ENCODE peak calls at places on chromosomes 4 and X, in ten cellular contexts. T is BJ, E is cardiac muscle cell, C is choroid plexus epithelial cell, K is right atrium auricular region, B is epithelial cell of esophagus, U is HCT116, S is fibroblast of mammary gland, Y is fibroblast of the aortic adventitia, V is AG09319. R is an unnamed sample.

GRCh38 chrX:141733371-141733770 is 34.8 kb upstream of the SPANXD start:
- DNase-seq in E (no peak), Y (peak), K (no peak), T (no peak), V (no peak), C (peak), B (no peak), S (peak), U (no peak), R (no peak)

GRCh38 chr4:53696956-53697685 is 105.8 kb upstream of the LNX1 start:
- DNase-seq in B (no peak), K (no peak), S (no peak), C (no peak), T (no peak), U (no peak), V (no peak), Y (peak), E (peak), R (no peak)

GRCh38 chrX:46254623-46255022 is 290.6 kb downstream of the ZNF674 start:
- DNase-seq in Y (peak), K (no peak), B (no peak), V (no peak), C (peak), U (no peak), S (no peak), T (no peak), E (peak), R (no peak)

GRCh38 chrX:137651647-137652046 is 85.7 kb downstream of the ZIC3 start:
- DNase-seq in T (no peak), K (no peak), Y (no peak), C (no peak), S (no peak), V (no peak), E (no peak), B (no peak), U (no peak), R (no peak)

GRCh38 chrX:144566592-144566991 is 680.7 kb upstream of the SPANXN1 start:
- DNase-seq in S (no peak), Y (no peak), K (no peak), C (no peak), U (no peak), E (no peak), V (no peak), T (no peak), B (no peak), R (no peak)

GRCh38 chr4:176448761-176449160 is 129.0 kb downstream of the SPCS3 start:
- DNase-seq in U (no peak), Y (no peak), B (peak), C (no peak), T (no peak), S (no peak), K (no peak), V (no peak), E (no peak), R (no peak)

GRCh38 chrX:134512566-134512965 is 52.6 kb downstream of the HPRT1 start:
- DNase-seq in E (peak), V (no peak), C (peak), U (peak), K (no peak), T (peak), Y (peak), B (peak), S (peak), R (peak)

GRCh38 chrX:118507766-118508165 is 12.2 kb downstream of the DOCK11 start:
- DNase-seq in C (no peak), Y (no peak), S (peak), U (no peak), B (peak), E (no peak), K (no peak), T (no peak), V (no peak), R (no peak)

GRCh38 chrX:69551421-69552009 is 47.4 kb downstream of the NALF2 start:
- DNase-seq in E (peak), S (no peak), B (no peak), U (no peak), Y (no peak), K (no peak), T (no peak), V (no peak), C (no peak), R (no peak)

GRCh38 chr4:21726255-21726815 is 222.2 kb downstream of the KCNIP4 start:
- DNase-seq in B (no peak), V (no peak), K (no peak), Y (peak), U (no peak), E (peak), T (peak), S (peak), C (peak), R (no peak)

GRCh38 chr4:21765810-21766407 is 182.7 kb downstream of the KCNIP4 start:
- DNase-seq in Y (peak), S (peak), U (peak), T (no peak), K (no peak), E (peak), C (peak), V (no peak), B (peak), R (peak)

GRCh38 chr4:1673671-1674070 is 10.4 kb downstream of the FAM53A start:
- DNase-seq in S (no peak), Y (no peak), U (no peak), T (no peak), V (no peak), C (no peak), B (no peak), E (no peak), K (no peak), R (no peak)

GRCh38 chrX:72078411-72078810 is 53.3 kb downstream of the RTL5 start:
- DNase-seq in V (no peak), E (no peak), K (no peak), S (no peak), Y (no peak), C (no peak), B (no peak), U (no peak), T (no peak), R (no peak)

GRCh38 chr4:8831221-8832129 is 40.2 kb downstream of the HMX1 start:
- DNase-seq in T (no peak), K (peak), C (no peak), V (no peak), B (no peak), E (no peak), Y (no peak), S (no peak), U (no peak), R (no peak)

GRCh38 chr4:65561164-65561563 is 109.1 kb downstream of the EPHA5 start:
- DNase-seq in V (no peak), Y (no peak), E (no peak), C (no peak), T (no peak), K (no peak), B (no peak), U (no peak), S (no peak), R (no peak)

GRCh38 chr4:75028196-75028854 is 95.4 kb downstream of the PARM1 start:
- DNase-seq in C (no peak), T (no peak), E (no peak), Y (no peak), B (peak), V (no peak), S (no peak), K (no peak), U (no peak), R (no peak)

GRCh38 chrX:106649523-106650428 is 38.0 kb downstream of the RADX start:
- DNase-seq in C (no peak), V (no peak), U (no peak), B (no peak), Y (no peak), E (no peak), K (no peak), T (no peak), S (no peak), R (no peak)

GRCh38 chr4:4880492-4880891 is 21.0 kb downstream of the MSX1 start:
- DNase-seq in E (no peak), C (peak), V (no peak), S (no peak), U (no peak), T (no peak), B (peak), Y (no peak), K (no peak), R (no peak)

GRCh38 chr4:184382189-184382846 is 92.0 kb downstream of the IRF2 start:
- DNase-seq in B (no peak), U (no peak), C (no peak), Y (no peak), T (no peak), S (no peak), E (no peak), K (no peak), V (no peak), R (no peak)

GRCh38 chr4:54234497-54235205 is 5.6 kb downstream of the PDGFRA start:
- DNase-seq in K (no peak), V (no peak), S (no peak), U (no peak), B (no peak), E (no peak), C (peak), T (no peak), Y (peak), R (no peak)

GRCh38 chr4:179116011-179116410 is 1673.8 kb upstream of the AGA start:
- DNase-seq in V (no peak), T (no peak), S (no peak), U (no peak), E (no peak), B (no peak), C (no peak), K (no peak), Y (no peak), R (no peak)

GRCh38 chr4:5192678-5193077 is 141.4 kb downstream of the STK32B start:
- DNase-seq in E (no peak), B (no peak), K (no peak), U (no peak), V (no peak), T (no peak), C (no peak), Y (no peak), S (no peak), R (no peak)

GRCh38 chr4:95165926-95166524 is 382.7 kb downstream of the UNC5C start:
- DNase-seq in K (no peak), E (peak), V (peak), U (peak), S (peak), T (no peak), B (peak), C (peak), Y (peak), R (peak)

GRCh38 chr4:80732010-80732409 is 298.5 kb upstream of the BMP3 start:
- DNase-seq in E (peak), T (no peak), V (no peak), K (no peak), C (peak), S (peak), B (peak), U (no peak), Y (peak), R (no peak)

GRCh38 chrX:118338930-118339329 is 7.0 kb upstream of the WDR44 start:
- DNase-seq in S (no peak), Y (no peak), U (no peak), C (no peak), E (no peak), B (no peak), T (no peak), V (no peak), K (no peak), R (no peak)

GRCh38 chr4:129468624-129469023 is 372.7 kb downstream of the C4orf33 start:
- DNase-seq in B (no peak), V (no peak), C (no peak), Y (no peak), E (no peak), K (no peak), U (no peak), T (no peak), S (no peak), R (no peak)

GRCh38 chr4:65063601-65064000 is 606.7 kb downstream of the EPHA5 start:
- DNase-seq in B (no peak), E (no peak), V (no peak), S (no peak), K (no peak), C (no peak), Y (no peak), T (no peak), U (no peak), R (no peak)

GRCh38 chrX:149903889-149904748 is 23.1 kb downstream of the MAGEA8 start:
- DNase-seq in T (no peak), Y (peak), K (no peak), S (peak), U (no peak), E (peak), C (peak), B (peak), V (no peak), R (no peak)

GRCh38 chr4:161189286-161190134 is 974.3 kb downstream of the FSTL5 start:
- DNase-seq in T (no peak), S (no peak), V (no peak), U (no peak), Y (no peak), E (no peak), K (no peak), C (peak), B (peak), R (no peak)

GRCh38 chr4:174038481-174038880 is 245.0 kb downstream of the FBXO8 start:
- DNase-seq in K (no peak), C (no peak), E (no peak), B (no peak), Y (no peak), V (no peak), S (no peak), U (no peak), T (no peak), R (no peak)

GRCh38 chr4:161404346-161405110 is 759.3 kb downstream of the FSTL5 start:
- DNase-seq in S (no peak), K (no peak), V (no peak), T (no peak), B (no peak), C (peak), U (no peak), E (no peak), Y (no peak), R (no peak)

GRCh38 chr4:2991243-2991642 is 27.9 kb downstream of the GRK4 start:
- DNase-seq in S (no peak), C (no peak), K (no peak), E (no peak), B (peak), U (no peak), T (no peak), Y (no peak), V (no peak), R (no peak)

GRCh38 chr4:38356686-38357085 is 307.3 kb upstream of the KLF3 start:
- DNase-seq in Y (no peak), E (no peak), B (no peak), K (no peak), S (no peak), C (no peak), V (no peak), U (no peak), T (no peak), R (no peak)

GRCh38 chr4:146329042-146329716 is 114.8 kb downstream of the REELD1 start:
- DNase-seq in E (peak), U (no peak), Y (peak), B (peak), C (peak), S (peak), V (peak), K (no peak), T (peak), R (no peak)

GRCh38 chr4:146458594-146458993 is 63.1 kb downstream of the SLC10A7 start:
- DNase-seq in E (no peak), Y (peak), T (no peak), K (no peak), V (no peak), B (no peak), U (no peak), C (no peak), S (no peak), R (no peak)

GRCh38 chr4:127783026-127783769 is 1.1 kb downstream of the HSPA4L start:
- DNase-seq in K (peak), Y (peak), T (no peak), B (peak), S (peak), V (peak), C (peak), E (peak), U (peak), R (peak)

GRCh38 chr4:174111350-174111888 is 172.0 kb downstream of the FBXO8 start:
- DNase-seq in E (no peak), S (no peak), K (no peak), C (no peak), U (no peak), Y (no peak), B (no peak), V (no peak), T (no peak), R (no peak)

GRCh38 chrX:115142057-115142456 is 47.2 kb upstream of the RBMXL3 start:
- DNase-seq in B (no peak), K (no peak), U (no peak), T (no peak), S (no peak), V (no peak), Y (no peak), E (no peak), C (no peak), R (no peak)

GRCh38 chrX:115147220-115147619 is 42.0 kb upstream of the RBMXL3 start:
- DNase-seq in V (no peak), C (peak), U (peak), T (no peak), Y (peak), S (peak), E (peak), B (peak), K (no peak), R (no peak)
- TF ChIP-seq CTCF in V (peak), C (peak), U (peak), T (peak), Y (peak), S (peak), E (peak), B (peak), K (peak), R (peak)

GRCh38 chr4:18388029-18388428 is 366.5 kb upstream of the LCORL start:
- DNase-seq in Y (no peak), S (no peak), U (no peak), V (no peak), B (no peak), C (no peak), K (no peak), T (no peak), E (no peak), R (no peak)
- TF ChIP-seq CTCF in Y (no peak), S (no peak), U (no peak), V (no peak), B (no peak), C (no peak), K (no peak), T (no peak), E (no peak), R (no peak)

DNA sequence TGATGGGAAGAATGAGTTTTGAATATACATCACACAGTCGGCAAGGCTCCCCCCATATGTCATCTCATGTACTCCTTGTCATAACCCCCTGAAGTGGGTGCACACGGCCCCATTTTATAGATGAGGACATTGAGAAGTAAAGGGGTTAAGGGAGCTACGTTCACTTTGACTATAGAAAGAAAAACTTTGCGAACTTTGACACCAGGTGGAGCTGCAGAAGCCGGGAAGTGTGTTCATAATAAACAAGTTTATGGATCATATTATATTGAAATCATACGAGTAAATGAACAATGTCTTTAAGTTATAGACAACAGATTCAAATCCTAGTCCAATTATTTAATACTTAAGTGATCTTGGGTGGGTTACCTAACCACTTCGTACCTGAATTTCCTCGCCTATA is 203.8 kb upstream of the PITX2 start:
- DNase-seq in V (no peak), Y (no peak), U (no peak), K (no peak), S (no peak), B (no peak), C (no peak), T (no peak), E (no peak), R (no peak)
- TF ChIP-seq CTCF in V (no peak), Y (no peak), U (no peak), K (no peak), S (no peak), B (no peak), C (no peak), T (no peak), E (no peak), R (no peak)

GRCh38 chrX:56563231-56564116 is at the start of gene UBQLN2:
- DNase-seq in S (peak), B (peak), T (no peak), C (peak), Y (peak), V (peak), E (peak), K (peak), U (peak), R (peak)
- TF ChIP-seq CTCF in S (peak), B (peak), T (peak), C (peak), Y (peak), V (peak), E (peak), K (no peak), U (no peak), R (no peak)

GRCh38 chr4:112099701-112100289 is 45.5 kb upstream of the FAM241A start:
- DNase-seq in U (peak), E (peak), V (no peak), C (peak), Y (peak), T (no peak), B (peak), S (peak), K (no peak), R (no peak)
- TF ChIP-seq CTCF in U (peak), E (peak), V (peak), C (peak), Y (peak), T (peak), B (peak), S (peak), K (peak), R (no peak)

GRCh38 chrX:108304210-108304609 is 134.0 kb downstream of the COL4A6 start:
- DNase-seq in S (peak), C (peak), B (no peak), T (no peak), U (no peak), V (no peak), Y (peak), K (no peak), E (peak), R (peak)
- TF ChIP-seq CTCF in S (peak), C (peak), B (peak), T (no peak), U (peak), V (peak), Y (peak), K (no peak), E (peak), R (peak)

GRCh38 chrX:19019996-19020395 is 36.1 kb upstream of the PHKA2 start:
- DNase-seq in K (no peak), E (no peak), Y (no peak), T (no peak), C (peak), S (no peak), U (no peak), V (no peak), B (no peak), R (no peak)

DNA sequence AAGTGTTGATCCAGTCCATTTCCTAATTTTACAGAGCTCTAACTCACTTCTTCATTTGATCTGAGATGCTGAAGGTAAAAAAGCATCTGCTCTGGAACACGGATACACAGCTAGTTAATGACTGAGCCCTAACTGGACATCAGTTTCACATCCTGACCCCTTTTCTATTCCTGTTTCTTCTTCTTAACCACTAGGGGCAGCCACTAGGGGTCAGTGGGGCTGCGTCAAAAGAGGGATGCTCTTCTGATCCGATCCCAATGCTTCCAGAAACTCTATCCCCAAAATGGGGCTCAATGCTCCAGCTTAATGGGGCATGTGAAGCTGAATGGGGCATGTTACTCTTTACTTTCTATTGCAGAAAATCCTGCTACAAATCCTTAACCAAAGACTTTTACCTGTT is 33.4 kb upstream of the PHKA2 start:
- DNase-seq in T (no peak), C (peak), B (peak), K (no peak), V (no peak), Y (peak), E (peak), S (peak), U (no peak), R (peak)
- TF ChIP-seq CTCF in T (peak), C (peak), B (peak), K (no peak), V (peak), Y (peak), E (peak), S (peak), U (peak), R (peak)

GRCh38 chrX:9923357-9923756 is 43.8 kb upstream of the CLDN34 start:
- DNase-seq in Y (no peak), S (no peak), K (no peak), T (no peak), U (no peak), E (no peak), C (no peak), V (no peak), B (peak), R (no peak)

GRCh38 chrX:9919632-9920172 is 47.5 kb upstream of the CLDN34 start:
- DNase-seq in C (no peak), S (no peak), U (no peak), T (no peak), B (peak), E (no peak), K (no peak), Y (no peak), V (no peak), R (no peak)

GRCh38 chrX:9913041-9913440 is 54.1 kb upstream of the CLDN34 start:
- DNase-seq in S (peak), E (no peak), K (no peak), B (peak), V (no peak), C (peak), T (no peak), Y (no peak), U (no peak), R (peak)

GRCh38 chrX:9921407-9921806 is 45.8 kb upstream of the CLDN34 start:
- DNase-seq in B (no peak), C (no peak), Y (no peak), T (no peak), S (no peak), V (no peak), E (no peak), U (no peak), K (no peak), R (no peak)

DNA sequence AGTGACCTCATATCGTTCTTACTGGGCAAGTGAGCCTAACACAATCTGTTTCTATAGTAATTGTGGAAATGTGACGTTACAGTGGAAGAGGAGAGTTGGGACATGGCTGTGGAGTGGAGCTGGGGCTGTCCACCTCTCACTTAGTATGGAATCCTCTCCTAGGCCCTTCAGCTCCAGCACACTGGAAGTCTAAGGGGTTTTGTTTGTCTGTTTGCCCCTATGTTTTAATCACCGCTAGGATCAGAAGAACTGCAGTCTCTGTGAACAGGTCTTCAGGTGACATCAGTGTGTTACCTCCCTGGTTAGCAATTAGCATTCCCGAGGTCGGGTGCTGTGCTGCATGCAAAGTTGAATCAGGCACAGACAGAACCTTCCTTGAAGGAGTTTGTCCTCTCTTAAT is 49.3 kb upstream of the CLDN34 start:
- DNase-seq in U (no peak), V (no peak), K (no peak), T (no peak), Y (no peak), S (no peak), C (no peak), E (no peak), B (no peak), R (no peak)
- TF ChIP-seq CTCF in U (no peak), V (no peak), K (no peak), T (no peak), Y (no peak), S (no peak), C (no peak), E (no peak), B (no peak), R (no peak)

R was measured in Calu3.